ENCODE peak calls at places on chromosomes 13 and 19, in eight cellular contexts. H is left lung, Y is glutamatergic neuron, M is GM12864, T is thoracic aorta, N is DND-41, U is brain microvascular endothelial cell, Q is WTC11. G is an unnamed sample.

GRCh38 chr19:38486731-38487336 is 53.3 kb downstream of the RYR1 start:
- DNase-seq in Y (no peak), Q (no peak), H (no peak), M (no peak), U (no peak), N (no peak), T (no peak), G (no peak)

GRCh38 chr13:66996503-66996902 is 233.6 kb downstream of the PCDH9 start:
- DNase-seq in N (no peak), M (no peak), U (no peak), Y (no peak), Q (no peak), H (no peak), T (no peak), G (no peak)

GRCh38 chr19:45645068-45645630 is 6.0 kb upstream of the EML2 start:
- DNase-seq in Y (no peak), T (no peak), Q (no peak), U (no peak), N (no peak), H (peak), M (no peak), G (no peak)

GRCh38 chr19:29586401-29586800 is 19.7 kb upstream of the POP4 start:
- DNase-seq in M (no peak), T (no peak), N (no peak), U (no peak), H (no peak), Y (no peak), Q (no peak), G (no peak)

GRCh38 chr13:94783489-94783888 is 71.1 kb upstream of the SOX21 start:
- DNase-seq in T (no peak), U (no peak), M (no peak), Y (no peak), H (no peak), N (no peak), Q (no peak), G (no peak)

GRCh38 chr19:3528539-3529211 is 10.3 kb upstream of the TEKTIP1 start:
- DNase-seq in Y (no peak), T (no peak), U (no peak), M (no peak), H (no peak), N (no peak), Q (no peak), G (no peak)

GRCh38 chr13:65889368-65889767 is 1340.8 kb downstream of the PCDH9 start:
- DNase-seq in N (no peak), Q (no peak), M (no peak), H (no peak), T (no peak), Y (no peak), U (no peak), G (no peak)

GRCh38 chr13:31249140-31249539 is 49.4 kb downstream of the B3GLCT start:
- DNase-seq in H (no peak), N (no peak), Q (no peak), T (no peak), Y (no peak), M (no peak), U (no peak), G (no peak)

GRCh38 chr13:75771818-75772217 is 135.7 kb downstream of the LMO7 start:
- DNase-seq in Y (no peak), Q (no peak), M (no peak), U (peak), N (no peak), H (no peak), T (no peak), G (no peak)

GRCh38 chr13:27510082-27510481 is 59.7 kb upstream of the MTIF3 start:
- DNase-seq in H (no peak), M (no peak), U (no peak), Q (no peak), Y (no peak), T (no peak), N (no peak), G (no peak)

GRCh38 chr19:15432018-15432494 is 13.3 kb upstream of the AKAP8L start:
- DNase-seq in U (no peak), T (no peak), Y (no peak), H (no peak), N (peak), Q (no peak), M (no peak), G (no peak)

GRCh38 chr13:79792716-79793115 is 311.8 kb downstream of the NDFIP2 start:
- DNase-seq in H (no peak), Y (no peak), N (no peak), U (no peak), Q (no peak), M (no peak), T (no peak), G (no peak)

GRCh38 chr13:110625771-110626321 is 10.5 kb downstream of the NAXD start:
- DNase-seq in M (no peak), Y (no peak), H (peak), N (no peak), T (no peak), Q (no peak), U (no peak), G (no peak)

GRCh38 chr19:16365300-16365996 is 40.8 kb downstream of the KLF2 start:
- DNase-seq in Y (no peak), H (peak), Q (no peak), N (no peak), T (no peak), U (no peak), M (no peak), G (no peak)

GRCh38 chr13:89457977-89458376 is 1786.8 kb downstream of the SLITRK5 start:
- DNase-seq in Y (no peak), T (no peak), M (no peak), Q (no peak), H (no peak), U (peak), N (no peak), G (no peak)

GRCh38 chr13:112510002-112510780 is 77.8 kb downstream of the TUBGCP3 start:
- DNase-seq in N (peak), U (peak), H (no peak), M (no peak), Q (peak), Y (peak), T (no peak), G (no peak)

GRCh38 chr19:53019684-53020083 is 6.0 kb downstream of the ERVV-1 start:
- DNase-seq in M (no peak), N (peak), H (no peak), Y (no peak), U (no peak), T (no peak), Q (peak), G (no peak)

GRCh38 chr13:113537205-113537604 is 46.7 kb upstream of the DCUN1D2 start:
- DNase-seq in Q (no peak), Y (no peak), M (no peak), U (no peak), T (no peak), H (peak), N (no peak), G (peak)

GRCh38 chr13:101946411-101946810 is 455.4 kb downstream of the FGF14 start:
- DNase-seq in T (no peak), H (no peak), Y (no peak), Q (no peak), N (no peak), U (no peak), M (no peak), G (no peak)

GRCh38 chr13:20247403-20247802 is 15.3 kb upstream of the GJB6 start:
- DNase-seq in H (no peak), T (no peak), M (no peak), N (no peak), U (no peak), Q (no peak), Y (no peak), G (no peak)

GRCh38 chr19:49766938-49767315 is at the start of gene AP2A1:
- DNase-seq in Q (no peak), H (no peak), N (no peak), T (no peak), M (no peak), U (no peak), Y (no peak), G (peak)

GRCh38 chr19:34678421-34678820 is 943 bp downstream of the ZNF302 start:
- DNase-seq in Y (no peak), M (no peak), Q (no peak), N (no peak), U (no peak), H (no peak), T (no peak), G (no peak)

GRCh38 chr13:44199627-44200207 is 173.9 kb upstream of the SERP2 start:
- DNase-seq in Q (no peak), Y (no peak), U (no peak), T (no peak), H (no peak), M (no peak), N (no peak), G (no peak)

GRCh38 chr19:49758292-49758691 is 4.8 kb downstream of the TSKS start:
- DNase-seq in U (peak), Q (no peak), T (no peak), Y (no peak), H (no peak), N (no peak), M (no peak), G (no peak)

GRCh38 chr19:35725216-35725861 is 7.5 kb downstream of the KMT2B start:
- DNase-seq in U (no peak), Q (no peak), T (no peak), M (no peak), H (peak), Y (no peak), N (no peak), G (no peak)

GRCh38 chr13:51520524-51520923 is 63.7 kb upstream of the WDFY2 start:
- DNase-seq in U (peak), Q (no peak), Y (no peak), T (no peak), N (no peak), H (no peak), M (no peak), G (no peak)

GRCh38 chr19:28631931-28632330 is 581.0 kb downstream of the UQCRFS1 start:
- DNase-seq in T (no peak), Q (no peak), M (no peak), H (no peak), U (no peak), N (no peak), Y (no peak), G (no peak)

GRCh38 chr13:104001766-104002165 is 935.5 kb upstream of the SLC10A2 start:
- DNase-seq in U (no peak), N (no peak), M (no peak), Q (no peak), T (no peak), H (no peak), Y (no peak), G (no peak)

GRCh38 chr19:34499155-34499834 is 17.7 kb downstream of the WTIP start:
- DNase-seq in H (no peak), T (no peak), M (no peak), Y (no peak), U (no peak), Q (peak), N (no peak), G (no peak)

GRCh38 chr19:47495478-47496372 is 11.7 kb upstream of the KPTN start:
- DNase-seq in T (no peak), U (no peak), M (no peak), N (no peak), Q (no peak), H (peak), Y (no peak), G (no peak)

GRCh38 chr19:13023666-13024065 is 28.4 kb downstream of the NFIX start:
- DNase-seq in Q (no peak), U (no peak), N (no peak), H (no peak), M (no peak), Y (no peak), T (no peak), G (no peak)

DNA sequence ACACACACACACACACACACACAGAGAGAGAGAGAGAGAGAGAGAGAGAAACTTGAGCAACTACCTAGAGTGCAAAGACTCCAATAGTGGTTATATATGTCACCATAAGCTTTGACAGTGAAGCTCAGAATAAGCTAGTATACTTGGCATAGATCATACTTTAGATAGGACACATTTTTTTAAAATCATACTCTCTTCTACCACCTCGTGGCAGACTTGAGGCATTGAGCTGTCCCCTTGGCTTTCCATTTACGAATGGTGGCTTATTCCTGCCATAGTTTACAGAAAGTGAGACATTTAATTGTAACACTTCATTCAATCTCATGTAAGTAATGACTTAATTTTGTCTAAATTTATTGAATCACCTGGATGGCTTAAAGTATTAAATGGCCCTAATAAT is 108.2 kb downstream of the EDNRB start:
- DNase-seq in Y (no peak), T (no peak), H (no peak), U (no peak), Q (no peak), N (peak), M (peak), G (no peak)
- TF ChIP-seq CTCF in Y (peak), T (no peak), H (peak), U (peak), Q (no peak), N (peak), M (peak), G (peak)

GRCh38 chr13:21516806-21517205 is 57.7 kb upstream of the ZDHHC20 start:
- DNase-seq in H (no peak), U (no peak), Y (no peak), Q (no peak), T (no peak), M (no peak), N (no peak), G (no peak)

GRCh38 chr13:21517576-21517975 is 58.5 kb upstream of the ZDHHC20 start:
- DNase-seq in U (no peak), Q (no peak), Y (no peak), T (no peak), M (no peak), H (no peak), N (no peak), G (no peak)

GRCh38 chr13:21511841-21512240 is 52.7 kb upstream of the ZDHHC20 start:
- DNase-seq in T (no peak), M (no peak), U (no peak), Q (no peak), N (no peak), Y (no peak), H (no peak), G (no peak)
- TF ChIP-seq CTCF in T (no peak), M (no peak), U (no peak), Q (no peak), N (no peak), Y (no peak), H (no peak), G (no peak)

GRCh38 chr19:37470216-37470615 is 1.1 kb downstream of the ZNF570 start:
- DNase-seq in T (no peak), N (no peak), U (no peak), Q (no peak), M (no peak), Y (no peak), H (no peak), G (no peak)
- TF ChIP-seq CTCF in T (no peak), N (no peak), U (no peak), Q (no peak), M (no peak), Y (no peak), H (no peak), G (no peak)

GRCh38 chr13:108342369-108343289 is 73.1 kb downstream of the TNFSF13B start:
- DNase-seq in U (peak), M (no peak), N (no peak), Q (no peak), H (no peak), Y (no peak), T (no peak), G (no peak)
- TF ChIP-seq CTCF in U (peak), M (peak), N (peak), Q (peak), H (peak), Y (peak), T (peak), G (peak)

GRCh38 chr13:63050287-63050686 is 1634.6 kb upstream of the PCDH20 start:
- DNase-seq in U (no peak), N (no peak), M (no peak), Q (no peak), T (no peak), Y (no peak), H (no peak), G (no peak)

GRCh38 chr13:63044617-63045016 is 1629.0 kb upstream of the PCDH20 start:
- DNase-seq in M (no peak), U (no peak), T (no peak), Q (no peak), N (no peak), H (no peak), Y (no peak), G (no peak)

DNA sequence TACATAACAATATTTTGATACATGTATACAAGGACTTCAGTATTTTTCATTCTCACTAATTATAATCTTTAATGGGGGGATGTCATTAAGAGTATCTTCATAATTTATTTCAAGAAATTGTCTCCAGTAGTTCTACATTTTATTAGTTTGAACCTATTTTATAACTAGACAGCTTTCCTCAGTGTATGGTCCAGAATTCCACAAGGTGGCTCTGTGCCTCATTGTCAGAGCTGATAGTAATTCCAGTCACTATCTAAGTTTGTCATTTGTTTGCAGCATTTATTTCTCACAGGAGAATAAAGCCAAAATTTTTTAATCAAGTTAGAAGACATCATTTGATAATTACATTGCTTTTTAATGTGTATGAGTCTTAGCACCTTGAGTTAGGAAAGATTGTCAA is 1633.0 kb upstream of the PCDH20 start:
- DNase-seq in T (no peak), H (no peak), Q (no peak), Y (no peak), M (no peak), N (no peak), U (no peak), G (no peak)
- TF ChIP-seq CTCF in T (no peak), H (no peak), Q (no peak), Y (no peak), M (no peak), N (peak), U (peak), G (peak)

DNA sequence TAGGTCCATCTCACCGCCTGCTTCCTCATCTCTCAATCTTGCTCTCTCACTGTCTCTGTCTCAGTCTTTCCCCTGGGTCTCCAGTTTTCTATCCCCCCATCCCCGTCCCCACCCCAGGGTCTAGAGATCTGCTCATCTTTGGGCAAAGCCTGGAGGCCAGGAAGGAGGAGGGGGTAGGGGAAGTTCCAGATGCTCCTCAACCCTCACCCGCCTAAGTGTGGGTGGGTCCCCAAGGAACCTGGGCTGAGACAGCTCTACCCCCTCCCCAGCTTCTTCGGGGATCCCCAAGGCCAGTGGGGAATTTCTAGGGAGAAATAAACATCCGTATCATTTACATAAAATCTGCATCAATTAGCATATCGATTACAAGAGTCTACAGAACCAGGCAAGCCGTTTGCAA is 31.8 kb upstream of the SEMA6B start:
- DNase-seq in T (no peak), N (no peak), U (no peak), H (no peak), Q (no peak), M (no peak), Y (no peak), G (no peak)
- TF ChIP-seq CTCF in T (no peak), N (no peak), U (no peak), H (no peak), Q (no peak), M (no peak), Y (no peak), G (no peak)

GRCh38 chr19:32358311-32358710 is 12.9 kb downstream of the ZNF507 start:
- DNase-seq in N (no peak), Y (no peak), M (no peak), T (no peak), Q (no peak), U (no peak), H (no peak), G (no peak)

GRCh38 chr19:32354345-32354744 is 8.9 kb downstream of the ZNF507 start:
- DNase-seq in U (no peak), T (no peak), Q (no peak), M (no peak), Y (no peak), N (no peak), H (no peak), G (no peak)

GRCh38 chr19:32359581-32359980 is 14.2 kb downstream of the ZNF507 start:
- DNase-seq in U (no peak), Q (no peak), N (no peak), Y (no peak), T (no peak), M (no peak), H (no peak), G (no peak)

GRCh38 chr19:32355309-32355708 is 9.9 kb downstream of the ZNF507 start:
- DNase-seq in H (no peak), Q (no peak), Y (no peak), U (no peak), T (no peak), M (no peak), N (no peak), G (no peak)

DNA sequence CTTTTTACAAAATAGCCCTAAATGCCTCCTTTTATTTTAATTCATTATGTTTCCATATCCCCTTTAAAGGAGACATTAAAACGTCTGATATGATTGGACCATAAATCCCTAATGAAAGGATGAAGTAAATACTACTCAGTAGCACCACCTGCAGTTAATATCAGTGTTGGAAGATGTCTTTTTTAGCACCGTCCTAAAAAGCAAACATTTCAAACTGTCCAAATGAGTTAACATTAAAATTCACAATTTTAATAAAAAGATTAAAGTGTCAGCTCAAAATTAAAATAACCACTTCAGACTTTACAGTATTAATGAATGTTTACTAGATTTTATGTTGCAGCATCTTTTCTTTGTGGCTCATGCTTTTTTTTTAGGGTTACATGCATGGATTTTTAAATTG is 12.3 kb downstream of the ZNF507 start:
- DNase-seq in T (no peak), Y (no peak), N (no peak), U (no peak), Q (no peak), H (no peak), M (no peak), G (no peak)
- TF ChIP-seq CTCF in T (peak), Y (no peak), N (peak), U (peak), Q (no peak), H (no peak), M (peak), G (peak)

GRCh38 chr19:51096473-51097165 is 11.6 kb downstream of the CTU1 start:
- DNase-seq in Y (no peak), M (no peak), U (no peak), H (no peak), Q (no peak), N (no peak), T (no peak), G (peak)
- TF ChIP-seq CTCF in Y (no peak), M (peak), U (peak), H (no peak), Q (no peak), N (peak), T (no peak), G (peak)

DNA sequence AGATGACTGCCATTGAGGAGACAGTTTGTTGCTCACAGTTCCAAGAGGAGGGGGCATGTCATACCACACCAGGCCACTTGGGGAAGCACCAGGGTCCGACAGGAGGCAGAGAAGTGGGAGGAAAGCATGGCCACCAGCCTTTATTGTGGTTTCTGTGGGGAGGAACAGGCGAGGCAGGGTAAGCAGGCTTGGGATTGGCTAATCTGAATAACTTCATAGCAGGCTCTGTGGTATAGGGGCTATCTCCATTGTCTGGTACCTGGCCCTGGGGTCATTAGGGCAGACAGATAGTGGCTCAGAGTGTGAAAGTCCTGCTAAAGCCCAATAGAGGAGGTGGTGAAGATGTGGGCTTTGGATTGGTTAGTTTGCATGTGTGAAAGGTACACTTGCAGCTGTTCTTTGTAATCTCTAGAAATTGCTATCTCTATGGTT is 35.5 kb downstream of the CBY2 start:
- DNase-seq in N (peak), T (no peak), Y (peak), H (no peak), M (no peak), U (no peak), Q (peak), G (no peak)
- TF ChIP-seq CTCF in N (peak), T (no peak), Y (peak), H (no peak), M (peak), U (peak), Q (peak), G (peak)

G was measured in chondrocyte.